ENCODE peak calls at places on chromosomes 16 and 17, in ten cellular contexts. One of them, this sample, is unnamed.

GRCh38 chr16:56689171-56689570 is 6.9 kb downstream of the MT1X start:
- DNase-seq in fibroblast of the conjunctiva: no peak
- DNase-seq in mammary epithelial cell: peak; percentile 32
- DNase-seq in stimulated activated CD4-positive, alpha-beta T cell treated with anti-CD3 and anti-CD28 coated beads, Interleukin-12 subunit alpha, Interleukin-12 subunit beta, amount 100 ng/mL, for 4 hours: no peak
- DNase-seq in spleen: no peak
- DNase-seq in HTR-8/SVneo: no peak
- DNase-seq in pancreas: no peak
- DNase-seq in neural progenitor cell: no peak
- DNase-seq in right lobe of liver: no peak
- DNase-seq in GDM1: no peak
- DNase-seq in this sample: no peak

GRCh38 chr17:60720763-60721531 is 43.3 kb downstream of the BCAS3 start:
- DNase-seq in spleen: no peak
- DNase-seq in HTR-8/SVneo: peak; percentile 79
- DNase-seq in fibroblast of the conjunctiva: peak; percentile 51
- DNase-seq in mammary epithelial cell: peak; percentile 35
- DNase-seq in stimulated activated CD4-positive, alpha-beta T cell treated with anti-CD3 and anti-CD28 coated beads, Interleukin-12 subunit alpha, Interleukin-12 subunit beta, amount 100 ng/mL, for 4 hours: no peak
- DNase-seq in neural progenitor cell: peak; percentile 72
- DNase-seq in pancreas: no peak
- DNase-seq in right lobe of liver: no peak
- DNase-seq in GDM1: peak; percentile 2
- DNase-seq in this sample: peak; percentile 20

GRCh38 chr17:63275318-63275967 is 170.7 kb downstream of the CYB561 start:
- DNase-seq in fibroblast of the conjunctiva: peak; percentile 93
- DNase-seq in right lobe of liver: no peak
- DNase-seq in pancreas: no peak
- DNase-seq in HTR-8/SVneo: peak; percentile 87
- DNase-seq in mammary epithelial cell: peak; percentile 97
- DNase-seq in stimulated activated CD4-positive, alpha-beta T cell treated with anti-CD3 and anti-CD28 coated beads, Interleukin-12 subunit alpha, Interleukin-12 subunit beta, amount 100 ng/mL, for 4 hours: no peak
- DNase-seq in GDM1: no peak
- DNase-seq in neural progenitor cell: no peak
- DNase-seq in spleen: no peak
- DNase-seq in this sample: peak; percentile 64

GRCh38 chr17:77189148-77189547 is 48.4 kb downstream of the SEC14L1 start:
- DNase-seq in right lobe of liver: no peak
- DNase-seq in stimulated activated CD4-positive, alpha-beta T cell treated with anti-CD3 and anti-CD28 coated beads, Interleukin-12 subunit alpha, Interleukin-12 subunit beta, amount 100 ng/mL, for 4 hours: no peak
- DNase-seq in mammary epithelial cell: no peak
- DNase-seq in GDM1: no peak
- DNase-seq in neural progenitor cell: no peak
- DNase-seq in HTR-8/SVneo: no peak
- DNase-seq in spleen: no peak
- DNase-seq in fibroblast of the conjunctiva: no peak
- DNase-seq in pancreas: no peak
- DNase-seq in this sample: no peak

GRCh38 chr17:8698142-8699050 is 46.2 kb downstream of the CCDC42 start:
- DNase-seq in HTR-8/SVneo: no peak
- DNase-seq in stimulated activated CD4-positive, alpha-beta T cell treated with anti-CD3 and anti-CD28 coated beads, Interleukin-12 subunit alpha, Interleukin-12 subunit beta, amount 100 ng/mL, for 4 hours: no peak
- DNase-seq in neural progenitor cell: no peak
- DNase-seq in pancreas: no peak
- DNase-seq in right lobe of liver: peak; percentile 58
- DNase-seq in spleen: no peak
- DNase-seq in GDM1: no peak
- DNase-seq in fibroblast of the conjunctiva: peak; percentile 34
- DNase-seq in mammary epithelial cell: no peak
- DNase-seq in this sample: no peak

GRCh38 chr17:74427048-74427762 is 4.7 kb upstream of the GPRC5C start:
- DNase-seq in pancreas: peak; percentile 82
- DNase-seq in mammary epithelial cell: peak; percentile 68
- DNase-seq in fibroblast of the conjunctiva: no peak
- DNase-seq in spleen: no peak
- DNase-seq in GDM1: no peak
- DNase-seq in neural progenitor cell: peak; percentile 51
- DNase-seq in HTR-8/SVneo: no peak
- DNase-seq in right lobe of liver: peak; percentile 92
- DNase-seq in stimulated activated CD4-positive, alpha-beta T cell treated with anti-CD3 and anti-CD28 coated beads, Interleukin-12 subunit alpha, Interleukin-12 subunit beta, amount 100 ng/mL, for 4 hours: no peak
- DNase-seq in this sample: no peak

GRCh38 chr16:26532456-26532855 is 534.3 kb upstream of the C16orf82 start:
- DNase-seq in pancreas: no peak
- DNase-seq in GDM1: no peak
- DNase-seq in spleen: no peak
- DNase-seq in fibroblast of the conjunctiva: no peak
- DNase-seq in HTR-8/SVneo: no peak
- DNase-seq in stimulated activated CD4-positive, alpha-beta T cell treated with anti-CD3 and anti-CD28 coated beads, Interleukin-12 subunit alpha, Interleukin-12 subunit beta, amount 100 ng/mL, for 4 hours: no peak
- DNase-seq in mammary epithelial cell: no peak
- DNase-seq in right lobe of liver: no peak
- DNase-seq in neural progenitor cell: no peak
- DNase-seq in this sample: no peak

GRCh38 chr16:22924492-22924891 is 110.5 kb downstream of the HS3ST2 start:
- DNase-seq in mammary epithelial cell: peak; percentile 36
- DNase-seq in stimulated activated CD4-positive, alpha-beta T cell treated with anti-CD3 and anti-CD28 coated beads, Interleukin-12 subunit alpha, Interleukin-12 subunit beta, amount 100 ng/mL, for 4 hours: no peak
- DNase-seq in HTR-8/SVneo: no peak
- DNase-seq in neural progenitor cell: no peak
- DNase-seq in GDM1: no peak
- DNase-seq in right lobe of liver: no peak
- DNase-seq in spleen: no peak
- DNase-seq in fibroblast of the conjunctiva: no peak
- DNase-seq in pancreas: no peak
- DNase-seq in this sample: no peak

GRCh38 chr17:59620518-59621259 is 994 bp downstream of the CLTC start:
- DNase-seq in GDM1: no peak
- DNase-seq in pancreas: peak; percentile 59
- DNase-seq in neural progenitor cell: peak; percentile 40
- DNase-seq in right lobe of liver: peak; percentile 61
- DNase-seq in fibroblast of the conjunctiva: no peak
- DNase-seq in mammary epithelial cell: peak; percentile 47
- DNase-seq in stimulated activated CD4-positive, alpha-beta T cell treated with anti-CD3 and anti-CD28 coated beads, Interleukin-12 subunit alpha, Interleukin-12 subunit beta, amount 100 ng/mL, for 4 hours: peak; percentile 45
- DNase-seq in HTR-8/SVneo: peak; percentile 45
- DNase-seq in spleen: no peak
- DNase-seq in this sample: peak; percentile 14

GRCh38 chr17:57902117-57902799 is 52.4 kb upstream of the MRPS23 start:
- DNase-seq in stimulated activated CD4-positive, alpha-beta T cell treated with anti-CD3 and anti-CD28 coated beads, Interleukin-12 subunit alpha, Interleukin-12 subunit beta, amount 100 ng/mL, for 4 hours: no peak
- DNase-seq in HTR-8/SVneo: no peak
- DNase-seq in pancreas: no peak
- DNase-seq in neural progenitor cell: no peak
- DNase-seq in right lobe of liver: no peak
- DNase-seq in fibroblast of the conjunctiva: no peak
- DNase-seq in GDM1: peak; percentile 15
- DNase-seq in spleen: no peak
- DNase-seq in mammary epithelial cell: no peak
- DNase-seq in this sample: no peak

GRCh38 chr17:66737524-66737923 is 97.4 kb upstream of the CACNG5 start:
- DNase-seq in HTR-8/SVneo: no peak
- DNase-seq in pancreas: no peak
- DNase-seq in stimulated activated CD4-positive, alpha-beta T cell treated with anti-CD3 and anti-CD28 coated beads, Interleukin-12 subunit alpha, Interleukin-12 subunit beta, amount 100 ng/mL, for 4 hours: no peak
- DNase-seq in GDM1: no peak
- DNase-seq in spleen: no peak
- DNase-seq in fibroblast of the conjunctiva: no peak
- DNase-seq in mammary epithelial cell: no peak
- DNase-seq in neural progenitor cell: peak; percentile 79
- DNase-seq in right lobe of liver: no peak
- DNase-seq in this sample: no peak

GRCh38 chr17:80792373-80792781 is 199.3 kb upstream of the CHMP6 start:
- DNase-seq in pancreas: no peak
- DNase-seq in right lobe of liver: no peak
- DNase-seq in fibroblast of the conjunctiva: no peak
- DNase-seq in GDM1: no peak
- DNase-seq in stimulated activated CD4-positive, alpha-beta T cell treated with anti-CD3 and anti-CD28 coated beads, Interleukin-12 subunit alpha, Interleukin-12 subunit beta, amount 100 ng/mL, for 4 hours: no peak
- DNase-seq in mammary epithelial cell: no peak
- DNase-seq in neural progenitor cell: no peak
- DNase-seq in HTR-8/SVneo: no peak
- DNase-seq in spleen: no peak
- DNase-seq in this sample: no peak

GRCh38 chr17:72927146-72927545 is 165.3 kb downstream of the SLC39A11 start:
- DNase-seq in mammary epithelial cell: no peak
- DNase-seq in neural progenitor cell: no peak
- DNase-seq in spleen: no peak
- DNase-seq in pancreas: no peak
- DNase-seq in HTR-8/SVneo: no peak
- DNase-seq in GDM1: no peak
- DNase-seq in fibroblast of the conjunctiva: no peak
- DNase-seq in stimulated activated CD4-positive, alpha-beta T cell treated with anti-CD3 and anti-CD28 coated beads, Interleukin-12 subunit alpha, Interleukin-12 subunit beta, amount 100 ng/mL, for 4 hours: no peak
- DNase-seq in right lobe of liver: no peak
- DNase-seq in this sample: no peak

GRCh38 chr16:55302635-55303034 is 21.4 kb upstream of the IRX6 start:
- DNase-seq in neural progenitor cell: peak; percentile 26
- DNase-seq in spleen: no peak
- DNase-seq in fibroblast of the conjunctiva: no peak
- DNase-seq in mammary epithelial cell: no peak
- DNase-seq in stimulated activated CD4-positive, alpha-beta T cell treated with anti-CD3 and anti-CD28 coated beads, Interleukin-12 subunit alpha, Interleukin-12 subunit beta, amount 100 ng/mL, for 4 hours: no peak
- DNase-seq in GDM1: no peak
- DNase-seq in right lobe of liver: no peak
- DNase-seq in HTR-8/SVneo: no peak
- DNase-seq in pancreas: no peak
- DNase-seq in this sample: no peak

GRCh38 chr16:74608944-74609343 is 2.0 kb upstream of the GLG1 start:
- DNase-seq in fibroblast of the conjunctiva: no peak
- DNase-seq in neural progenitor cell: no peak
- DNase-seq in right lobe of liver: no peak
- DNase-seq in stimulated activated CD4-positive, alpha-beta T cell treated with anti-CD3 and anti-CD28 coated beads, Interleukin-12 subunit alpha, Interleukin-12 subunit beta, amount 100 ng/mL, for 4 hours: no peak
- DNase-seq in spleen: no peak
- DNase-seq in mammary epithelial cell: no peak
- DNase-seq in HTR-8/SVneo: no peak
- DNase-seq in pancreas: no peak
- DNase-seq in GDM1: no peak
- DNase-seq in this sample: no peak

GRCh38 chr17:9225305-9226101 is 204.2 kb downstream of the NTN1 start:
- DNase-seq in HTR-8/SVneo: no peak
- DNase-seq in right lobe of liver: no peak
- DNase-seq in GDM1: no peak
- DNase-seq in stimulated activated CD4-positive, alpha-beta T cell treated with anti-CD3 and anti-CD28 coated beads, Interleukin-12 subunit alpha, Interleukin-12 subunit beta, amount 100 ng/mL, for 4 hours: no peak
- DNase-seq in mammary epithelial cell: no peak
- DNase-seq in fibroblast of the conjunctiva: no peak
- DNase-seq in spleen: peak; percentile 58
- DNase-seq in neural progenitor cell: peak; percentile 88
- DNase-seq in pancreas: peak; percentile 52
- DNase-seq in this sample: no peak

GRCh38 chr16:85554114-85554790 is 58.9 kb upstream of the GSE1 start:
- DNase-seq in neural progenitor cell: peak; percentile 71
- DNase-seq in right lobe of liver: peak; percentile 81
- DNase-seq in stimulated activated CD4-positive, alpha-beta T cell treated with anti-CD3 and anti-CD28 coated beads, Interleukin-12 subunit alpha, Interleukin-12 subunit beta, amount 100 ng/mL, for 4 hours: peak; percentile 59
- DNase-seq in fibroblast of the conjunctiva: peak; percentile 71
- DNase-seq in spleen: peak; percentile 90
- DNase-seq in HTR-8/SVneo: peak; percentile 79
- DNase-seq in pancreas: peak; percentile 39
- DNase-seq in mammary epithelial cell: peak; percentile 79
- DNase-seq in GDM1: peak; percentile 72
- DNase-seq in this sample: peak; percentile 84

GRCh38 chr16:8808613-8809353 is 11.1 kb downstream of the PMM2 start:
- DNase-seq in stimulated activated CD4-positive, alpha-beta T cell treated with anti-CD3 and anti-CD28 coated beads, Interleukin-12 subunit alpha, Interleukin-12 subunit beta, amount 100 ng/mL, for 4 hours: no peak
- DNase-seq in HTR-8/SVneo: no peak
- DNase-seq in mammary epithelial cell: no peak
- DNase-seq in fibroblast of the conjunctiva: no peak
- DNase-seq in pancreas: no peak
- DNase-seq in neural progenitor cell: no peak
- DNase-seq in right lobe of liver: peak; percentile 90
- DNase-seq in spleen: no peak
- DNase-seq in GDM1: no peak
- DNase-seq in this sample: no peak

GRCh38 chr16:84228321-84228838 is 11.4 kb downstream of the KCNG4 start:
- DNase-seq in right lobe of liver: no peak
- DNase-seq in mammary epithelial cell: peak; percentile 32
- DNase-seq in spleen: no peak
- DNase-seq in pancreas: peak; percentile 46
- DNase-seq in fibroblast of the conjunctiva: peak; percentile 81
- DNase-seq in GDM1: no peak
- DNase-seq in stimulated activated CD4-positive, alpha-beta T cell treated with anti-CD3 and anti-CD28 coated beads, Interleukin-12 subunit alpha, Interleukin-12 subunit beta, amount 100 ng/mL, for 4 hours: no peak
- DNase-seq in neural progenitor cell: peak; percentile 31
- DNase-seq in HTR-8/SVneo: peak; percentile 99
- DNase-seq in this sample: peak; percentile 62

GRCh38 chr16:80006175-80006895 is 405.8 kb upstream of the MAF start:
- DNase-seq in right lobe of liver: no peak
- DNase-seq in mammary epithelial cell: peak; percentile 49
- DNase-seq in stimulated activated CD4-positive, alpha-beta T cell treated with anti-CD3 and anti-CD28 coated beads, Interleukin-12 subunit alpha, Interleukin-12 subunit beta, amount 100 ng/mL, for 4 hours: no peak
- DNase-seq in pancreas: peak; percentile 42
- DNase-seq in neural progenitor cell: no peak
- DNase-seq in fibroblast of the conjunctiva: no peak
- DNase-seq in spleen: no peak
- DNase-seq in HTR-8/SVneo: no peak
- DNase-seq in GDM1: no peak
- DNase-seq in this sample: no peak

GRCh38 chr17:22692066-22692800 is 999.9 kb downstream of the KCNJ18 start:
- DNase-seq in spleen: peak; percentile 54
- DNase-seq in HTR-8/SVneo: no peak
- DNase-seq in fibroblast of the conjunctiva: no peak
- DNase-seq in mammary epithelial cell: no peak
- DNase-seq in neural progenitor cell: no peak
- DNase-seq in pancreas: no peak
- DNase-seq in GDM1: no peak
- DNase-seq in right lobe of liver: no peak
- DNase-seq in stimulated activated CD4-positive, alpha-beta T cell treated with anti-CD3 and anti-CD28 coated beads, Interleukin-12 subunit alpha, Interleukin-12 subunit beta, amount 100 ng/mL, for 4 hours: no peak
- DNase-seq in this sample: no peak

GRCh38 chr17:31385428-31386285 is 5.8 kb upstream of the RAB11FIP4 start:
- DNase-seq in mammary epithelial cell: no peak
- DNase-seq in pancreas: no peak
- DNase-seq in GDM1: no peak
- DNase-seq in HTR-8/SVneo: no peak
- DNase-seq in neural progenitor cell: no peak
- DNase-seq in right lobe of liver: no peak
- DNase-seq in spleen: no peak
- DNase-seq in stimulated activated CD4-positive, alpha-beta T cell treated with anti-CD3 and anti-CD28 coated beads, Interleukin-12 subunit alpha, Interleukin-12 subunit beta, amount 100 ng/mL, for 4 hours: no peak
- DNase-seq in fibroblast of the conjunctiva: no peak
- DNase-seq in this sample: no peak

GRCh38 chr17:77769215-77769614 is 189.3 kb upstream of the TNRC6C start:
- DNase-seq in GDM1: no peak
- DNase-seq in neural progenitor cell: no peak
- DNase-seq in mammary epithelial cell: no peak
- DNase-seq in pancreas: no peak
- DNase-seq in stimulated activated CD4-positive, alpha-beta T cell treated with anti-CD3 and anti-CD28 coated beads, Interleukin-12 subunit alpha, Interleukin-12 subunit beta, amount 100 ng/mL, for 4 hours: no peak
- DNase-seq in HTR-8/SVneo: no peak
- DNase-seq in fibroblast of the conjunctiva: no peak
- DNase-seq in spleen: no peak
- DNase-seq in right lobe of liver: no peak
- DNase-seq in this sample: no peak

GRCh38 chr17:29138991-29139682 is 41.1 kb downstream of the MYO18A start:
- DNase-seq in GDM1: peak; percentile 82
- DNase-seq in neural progenitor cell: no peak
- DNase-seq in pancreas: no peak
- DNase-seq in fibroblast of the conjunctiva: no peak
- DNase-seq in HTR-8/SVneo: no peak
- DNase-seq in spleen: peak; percentile 93
- DNase-seq in stimulated activated CD4-positive, alpha-beta T cell treated with anti-CD3 and anti-CD28 coated beads, Interleukin-12 subunit alpha, Interleukin-12 subunit beta, amount 100 ng/mL, for 4 hours: peak; percentile 27
- DNase-seq in right lobe of liver: no peak
- DNase-seq in mammary epithelial cell: no peak
- DNase-seq in this sample: no peak

GRCh38 chr16:2516391-2517240 is 2.9 kb downstream of the ATP6V0C start:
- DNase-seq in mammary epithelial cell: no peak
- DNase-seq in stimulated activated CD4-positive, alpha-beta T cell treated with anti-CD3 and anti-CD28 coated beads, Interleukin-12 subunit alpha, Interleukin-12 subunit beta, amount 100 ng/mL, for 4 hours: no peak
- DNase-seq in fibroblast of the conjunctiva: no peak
- DNase-seq in HTR-8/SVneo: no peak
- DNase-seq in GDM1: peak; percentile 42
- DNase-seq in spleen: peak; percentile 88
- DNase-seq in neural progenitor cell: no peak
- DNase-seq in right lobe of liver: peak; percentile 64
- DNase-seq in pancreas: peak; percentile 40
- DNase-seq in this sample: no peak

GRCh38 chr17:51640108-51640622 is 379.8 kb downstream of the UTP18 start:
- DNase-seq in fibroblast of the conjunctiva: no peak
- DNase-seq in pancreas: no peak
- DNase-seq in GDM1: no peak
- DNase-seq in HTR-8/SVneo: no peak
- DNase-seq in neural progenitor cell: peak; percentile 69
- DNase-seq in spleen: no peak
- DNase-seq in mammary epithelial cell: peak; percentile 17
- DNase-seq in right lobe of liver: no peak
- DNase-seq in stimulated activated CD4-positive, alpha-beta T cell treated with anti-CD3 and anti-CD28 coated beads, Interleukin-12 subunit alpha, Interleukin-12 subunit beta, amount 100 ng/mL, for 4 hours: no peak
- DNase-seq in this sample: no peak

GRCh38 chr16:35552763-35553162 is 2093.4 kb downstream of the TP53TG3F start:
- DNase-seq in spleen: no peak
- DNase-seq in neural progenitor cell: no peak
- DNase-seq in fibroblast of the conjunctiva: no peak
- DNase-seq in mammary epithelial cell: no peak
- DNase-seq in GDM1: no peak
- DNase-seq in stimulated activated CD4-positive, alpha-beta T cell treated with anti-CD3 and anti-CD28 coated beads, Interleukin-12 subunit alpha, Interleukin-12 subunit beta, amount 100 ng/mL, for 4 hours: no peak
- DNase-seq in HTR-8/SVneo: no peak
- DNase-seq in right lobe of liver: no peak
- DNase-seq in pancreas: peak; percentile 38
- DNase-seq in this sample: no peak

GRCh38 chr16:55506708-55507107 is 2.2 kb upstream of the LPCAT2 start:
- DNase-seq in neural progenitor cell: no peak
- DNase-seq in right lobe of liver: peak; percentile 30
- DNase-seq in mammary epithelial cell: no peak
- DNase-seq in HTR-8/SVneo: no peak
- DNase-seq in stimulated activated CD4-positive, alpha-beta T cell treated with anti-CD3 and anti-CD28 coated beads, Interleukin-12 subunit alpha, Interleukin-12 subunit beta, amount 100 ng/mL, for 4 hours: no peak
- DNase-seq in spleen: no peak
- DNase-seq in pancreas: no peak
- DNase-seq in fibroblast of the conjunctiva: no peak
- DNase-seq in GDM1: no peak
- DNase-seq in this sample: no peak

This sample was measured in HS-27A.